ENCODE peak calls at places on chromosomes 11 and 22, in seven cellular contexts. K, B, U, T, E, Z and N are unnamed samples.

GRCh38 chr22:49413551-49413950 is 414.1 kb downstream of the BRD1 start:
- DNase-seq in T (no peak), U (no peak), Z (no peak), K (no peak), B (no peak), E (no peak), N (no peak)

GRCh38 chr11:77431813-77432212 is 42.1 kb downstream of the PAK1 start:
- DNase-seq in E (no peak), T (no peak), Z (no peak), B (no peak), K (no peak), U (no peak), N (no peak)

GRCh38 chr11:69370984-69371709 is 77.2 kb downstream of the MYEOV start:
- DNase-seq in E (peak), B (peak), Z (no peak), K (no peak), T (no peak), U (peak), N (no peak)

GRCh38 chr11:55895216-55895615 is 12.1 kb downstream of the TRIM51 start:
- DNase-seq in E (no peak), Z (no peak), K (no peak), U (no peak), B (no peak), T (no peak), N (no peak)

GRCh38 chr11:8682219-8683114 is at the start of the genes RPL27A and TRIM66:
- DNase-seq in B (peak), U (peak), K (peak), T (peak), Z (peak), E (peak), N (peak)

GRCh38 chr11:122808494-122808893 is 29.8 kb upstream of the CRTAM start:
- DNase-seq in B (peak), T (no peak), U (no peak), K (peak), E (peak), Z (no peak), N (peak)

GRCh38 chr11:17692006-17692405 is 27.4 kb upstream of the MYOD1 start:
- DNase-seq in B (no peak), Z (no peak), E (no peak), U (no peak), K (no peak), T (no peak), N (no peak)

GRCh38 chr11:6486938-6487337 is 5.6 kb downstream of the TIMM10B start:
- DNase-seq in B (no peak), K (no peak), U (no peak), E (no peak), Z (no peak), T (no peak), N (no peak)

GRCh38 chr11:16011396-16011795 is 344.9 kb downstream of the SOX6 start:
- DNase-seq in T (no peak), B (no peak), E (no peak), K (no peak), Z (no peak), U (no peak), N (no peak)

GRCh38 chr11:422249-422656 is 7.5 kb upstream of the SIGIRR start:
- DNase-seq in K (no peak), U (no peak), B (no peak), Z (no peak), E (no peak), T (no peak), N (no peak)

GRCh38 chr11:126696976-126697375 is 303.6 kb downstream of the KIRREL3 start:
- DNase-seq in B (no peak), U (no peak), E (no peak), T (no peak), K (no peak), Z (no peak), N (no peak)

GRCh38 chr22:38727123-38727522 is 21.4 kb downstream of the GTPBP1 start:
- DNase-seq in T (no peak), B (no peak), K (no peak), U (no peak), Z (no peak), E (no peak), N (no peak)

GRCh38 chr11:62611705-62612365 is 740 bp downstream of the EML3 start:
- DNase-seq in U (peak), Z (no peak), B (peak), K (no peak), E (peak), T (no peak), N (peak)

GRCh38 chr11:43944761-43945311 is 2.4 kb downstream of the C11orf96 start:
- DNase-seq in E (peak), Z (peak), K (peak), T (no peak), U (peak), B (peak), N (peak)

GRCh38 chr11:117851852-117852251 is 24.6 kb downstream of the FXYD6 start:
- DNase-seq in K (no peak), E (peak), T (no peak), B (no peak), Z (no peak), U (no peak), N (no peak)

GRCh38 chr11:15565846-15566245 is 451.1 kb downstream of the INSC start:
- DNase-seq in B (no peak), K (no peak), U (no peak), T (no peak), Z (no peak), E (peak), N (no peak)

GRCh38 chr11:70333206-70333605 is 62.7 kb downstream of the PPFIA1 start:
- DNase-seq in B (no peak), E (no peak), T (no peak), U (no peak), Z (peak), K (no peak), N (no peak)

GRCh38 chr22:45629469-45630089 is 42.1 kb upstream of the ATXN10 start:
- DNase-seq in B (no peak), K (no peak), T (no peak), Z (peak), U (no peak), E (no peak), N (peak)

GRCh38 chr11:84536456-84536855 is 1090.7 kb downstream of the DLG2 start:
- DNase-seq in Z (no peak), U (no peak), K (no peak), B (no peak), E (no peak), T (no peak), N (no peak)

GRCh38 chr11:59918987-59919589 is 19.1 kb upstream of the OOSP1 start:
- DNase-seq in Z (peak), T (no peak), B (peak), K (peak), U (peak), E (no peak), N (peak)

GRCh38 chr22:37021710-37022482 is 2.4 kb downstream of the MPST start:
- DNase-seq in Z (peak), E (no peak), U (peak), T (no peak), K (no peak), B (peak), N (peak)

GRCh38 chr11:132632641-132633124 is 899.6 kb downstream of the OPCML start:
- DNase-seq in E (peak), T (no peak), U (no peak), Z (no peak), B (no peak), K (peak), N (no peak)

GRCh38 chr22:36358533-36359171 is 29.1 kb downstream of the MYH9 start:
- DNase-seq in K (no peak), T (no peak), E (no peak), B (no peak), U (no peak), Z (no peak), N (no peak)

GRCh38 chr22:42132457-42132856 is 1.8 kb upstream of the CYP2D6 start:
- DNase-seq in T (no peak), Z (no peak), U (no peak), B (no peak), K (no peak), E (no peak), N (no peak)
- TF ChIP-seq CTCF in T (no peak), Z (no peak), U (no peak), B (no peak), K (no peak), E (no peak), N (no peak)

DNA sequence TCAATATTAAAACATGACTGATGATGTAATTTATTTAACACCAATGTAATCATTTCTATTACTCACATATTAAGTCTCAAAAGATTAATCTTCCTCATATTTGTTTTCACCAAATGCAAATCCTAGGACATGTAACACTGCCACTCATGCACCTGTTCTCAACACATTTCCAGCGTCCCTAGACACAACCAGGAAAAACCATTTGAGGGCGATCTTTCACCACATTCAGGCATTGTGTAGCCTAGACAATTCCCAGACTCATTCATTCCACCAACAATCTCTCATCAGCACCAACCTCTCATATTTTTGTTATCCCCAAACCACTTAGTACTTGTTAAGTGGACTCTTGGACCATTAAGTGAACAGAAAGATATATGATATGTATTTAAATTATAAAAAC is 66.1 kb downstream of the SLC36A4 start:
- DNase-seq in B (no peak), U (peak), K (no peak), T (no peak), Z (peak), E (no peak), N (no peak)
- TF ChIP-seq CTCF in B (no peak), U (no peak), K (no peak), T (no peak), Z (no peak), E (no peak), N (no peak)

GRCh38 chr11:4466168-4466891 is 16.1 kb upstream of the OR52K1 start:
- DNase-seq in T (no peak), U (no peak), K (no peak), B (no peak), Z (no peak), E (no peak), N (no peak)
- TF ChIP-seq CTCF in T (no peak), U (no peak), K (no peak), B (no peak), Z (no peak), E (no peak), N (no peak)

GRCh38 chr11:130278151-130278550 is 36.6 kb downstream of the ZBTB44 start:
- DNase-seq in T (no peak), B (peak), Z (no peak), U (no peak), K (no peak), E (no peak), N (no peak)
- TF ChIP-seq CTCF in T (no peak), B (no peak), Z (no peak), U (no peak), K (no peak), E (no peak), N (no peak)

GRCh38 chr22:19631899-19632670 is 82.2 kb upstream of the SEPTIN5 start:
- DNase-seq in K (peak), B (no peak), Z (peak), U (peak), T (no peak), E (no peak), N (peak)
- TF ChIP-seq CTCF in K (peak), B (no peak), Z (peak), U (peak), T (peak), E (peak), N (no peak)